ENCODE peak calls at places on chromosomes 1 and 21, in six cellular contexts. R, D, X, A, L and V are unnamed samples.
A peak's percentile ranks its signal among the peaks of the same experiment; 100 is the strongest.

GRCh38 chr1:45802343-45803298 is 791 bp upstream of the MAST2 start:
- DNase-seq in R (peak; percentile 47), X (peak; percentile 97), L (no peak), D (peak; percentile 30), A (peak; percentile 55), V (peak; percentile 47)

GRCh38 chr1:62530516-62531154 is 66.7 kb upstream of the ANGPTL3 start:
- DNase-seq in X (peak; percentile 36), L (no peak), D (peak; percentile 68), A (no peak), R (no peak), V (no peak)

GRCh38 chr1:53176452-53177344 is 19.9 kb upstream of the CPT2 start:
- DNase-seq in D (no peak), L (no peak), X (no peak), A (peak; percentile 22), R (no peak), V (peak; percentile 53)

GRCh38 chr21:28294046-28294445 is 698.6 kb downstream of the LTN1 start:
- DNase-seq in X (no peak), A (no peak), R (no peak), D (no peak), L (no peak), V (no peak)

GRCh38 chr1:183807549-183808168 is 2.7 kb downstream of the RGL1 start:
- DNase-seq in L (no peak), D (no peak), A (no peak), X (peak; percentile 62), R (no peak), V (no peak)

GRCh38 chr1:58249729-58250586 is 296.6 kb downstream of the OMA1 start:
- DNase-seq in X (peak; percentile 53), A (peak; percentile 39), R (no peak), D (peak; percentile 47), L (peak; percentile 10), V (peak; percentile 55)

GRCh38 chr21:35005077-35005476 is 44.0 kb downstream of the RUNX1 start:
- DNase-seq in L (no peak), X (no peak), R (no peak), D (no peak), A (no peak), V (no peak)

GRCh38 chr1:11898831-11899467 is 27.3 kb downstream of the KIAA2013 start:
- DNase-seq in D (no peak), L (no peak), A (no peak), X (peak; percentile 31), R (no peak), V (no peak)

GRCh38 chr1:155967410-155968400 is 10.6 kb downstream of the ARHGEF2 start:
- DNase-seq in R (no peak), D (no peak), L (no peak), X (no peak), A (no peak), V (no peak)

GRCh38 chr1:203557390-203557789 is 63.4 kb downstream of the OPTC start:
- DNase-seq in X (peak; percentile 91), D (no peak), L (no peak), R (no peak), A (no peak), V (no peak)

GRCh38 chr1:31416101-31416736 is 3.2 kb downstream of the SERINC2 start:
- DNase-seq in D (no peak), X (no peak), L (no peak), A (no peak), R (no peak), V (no peak)

GRCh38 chr1:153277852-153278251 is 18.4 kb downstream of the LORICRIN start:
- DNase-seq in R (no peak), A (no peak), X (peak; percentile 47), D (no peak), L (no peak), V (no peak)

GRCh38 chr1:84621553-84621952 is 47.3 kb upstream of the CTBS start:
- DNase-seq in R (no peak), X (no peak), D (no peak), L (no peak), A (no peak), V (no peak)

GRCh38 chr1:13761883-13762282 is 61.9 kb downstream of the PRDM2 start:
- DNase-seq in R (no peak), A (no peak), X (no peak), L (no peak), D (no peak), V (no peak)

GRCh38 chr1:19437911-19438310 is 47.4 kb downstream of the CAPZB start:
- DNase-seq in X (no peak), A (no peak), R (peak; percentile 69), D (no peak), L (no peak), V (no peak)

GRCh38 chr1:7616953-7617352 is 154.1 kb upstream of the VAMP3 start:
- DNase-seq in A (no peak), D (no peak), X (no peak), L (no peak), R (no peak), V (no peak)

GRCh38 chr1:65323246-65323645 is 13.9 kb downstream of the DNAJC6 start:
- DNase-seq in D (no peak), R (no peak), L (no peak), A (no peak), X (no peak), V (no peak)

GRCh38 chr1:185315364-185316108 is 1.5 kb downstream of the IVNS1ABP start:
- DNase-seq in X (no peak), R (no peak), D (no peak), L (no peak), A (peak; percentile 28), V (peak; percentile 36)

GRCh38 chr1:20521960-20522861 is 14.3 kb upstream of the MUL1 start:
- DNase-seq in D (peak; percentile 64), X (peak; percentile 79), A (peak; percentile 86), L (peak; percentile 70), R (peak; percentile 65), V (peak; percentile 61)

GRCh38 chr1:164725401-164725800 is 166.4 kb downstream of the PBX1 start:
- DNase-seq in D (no peak), R (no peak), A (no peak), X (no peak), L (no peak), V (no peak)

GRCh38 chr1:193070395-193070753 is 11.0 kb downstream of the RO60 start:
- DNase-seq in R (no peak), X (no peak), A (no peak), D (no peak), L (no peak), V (no peak)

GRCh38 chr1:156480411-156481192 is 20.0 kb downstream of the MEF2D start:
- DNase-seq in R (no peak), L (no peak), A (no peak), X (no peak), D (no peak), V (no peak)

GRCh38 chr1:117436528-117436927 is 69.3 kb downstream of the MAN1A2 start:
- DNase-seq in D (peak; percentile 56), R (no peak), X (no peak), A (no peak), L (no peak), V (no peak)

GRCh38 chr1:32122141-32122540 is 14.3 kb downstream of the KPNA6 start:
- DNase-seq in D (no peak), A (no peak), X (no peak), R (no peak), L (no peak), V (no peak)

GRCh38 chr1:58927026-58927721 is 143.3 kb upstream of the JUN start:
- DNase-seq in X (no peak), L (no peak), R (no peak), D (no peak), A (no peak), V (peak; percentile 16)

GRCh38 chr21:36092676-36093075 is 22.9 kb downstream of the CBR1 start:
- DNase-seq in D (no peak), X (no peak), A (no peak), L (no peak), R (no peak), V (no peak)

GRCh38 chr1:183877321-183877720 is 72.4 kb downstream of the RGL1 start:
- DNase-seq in X (peak; percentile 23), D (peak; percentile 68), R (peak; percentile 66), L (no peak), A (no peak), V (no peak)

GRCh38 chr1:55823521-55824296 is 608.5 kb upstream of the USP24 start:
- DNase-seq in X (no peak), A (no peak), L (no peak), D (no peak), R (no peak), V (no peak)

GRCh38 chr1:13725714-13726175 is 25.8 kb downstream of the PRDM2 start:
- DNase-seq in A (no peak), D (no peak), L (no peak), X (peak; percentile 29), R (no peak), V (peak; percentile 1)

GRCh38 chr21:38609580-38609979 is 111.3 kb upstream of the ERG start:
- DNase-seq in D (no peak), L (no peak), X (no peak), R (no peak), A (no peak), V (no peak)

GRCh38 chr21:38806153-38806941 is 618 bp downstream of the ETS2 start:
- DNase-seq in R (no peak), D (no peak), X (no peak), L (no peak), A (no peak), V (peak; percentile 24)

GRCh38 chr1:58250587-58250948 is 296.0 kb downstream of the OMA1 start:
- DNase-seq in L (no peak), A (no peak), R (no peak), D (no peak), X (no peak), V (no peak)

GRCh38 chr1:153922076-153922837 is 515 bp downstream of the GATAD2B start:
- DNase-seq in X (no peak), L (peak; percentile 63), A (peak; percentile 63), D (peak; percentile 32), R (no peak), V (peak; percentile 71)

GRCh38 chr1:4396571-4396970 is 257.8 kb upstream of the AJAP1 start:
- DNase-seq in A (no peak), D (peak; percentile 44), X (no peak), R (no peak), L (peak; percentile 24), V (peak; percentile 52)

GRCh38 chr1:180837025-180837424 is 75.7 kb upstream of the KIAA1614 start:
- DNase-seq in R (no peak), X (no peak), L (no peak), A (no peak), D (no peak), V (no peak)

GRCh38 chr1:210949039-210949438 is 184.9 kb downstream of the KCNH1 start:
- DNase-seq in R (no peak), L (no peak), A (no peak), X (peak; percentile 17), D (no peak), V (no peak)

GRCh38 chr1:87399264-87399663 is 70.6 kb downstream of the LMO4 start:
- DNase-seq in D (no peak), X (peak; percentile 57), L (peak; percentile 71), A (no peak), R (no peak), V (peak; percentile 80)

GRCh38 chr1:57440096-57440495 is 16.2 kb upstream of the DAB1 start:
- DNase-seq in A (no peak), D (no peak), R (no peak), L (no peak), X (no peak), V (no peak)